ENCODE peak calls at places on chromosomes 2 and 18, in seven cellular contexts. One of them, this sample, is unnamed.
A peak's percentile ranks its signal among the peaks of the same experiment; 100 is the strongest.

GRCh38 chr2:15577071-15577706 is 14.5 kb upstream of the DDX1 start:
- DNase-seq in right lobe of liver: peak; percentile 84
- DNase-seq in CD4-positive, CD25-positive, alpha-beta regulatory T cell: peak; percentile 73
- DNase-seq in H9: peak; percentile 89
- DNase-seq in A549: peak; percentile 66
- DNase-seq in mesenchymal stem cell: peak; percentile 81
- DNase-seq in osteoblast: peak; percentile 71
- DNase-seq in this sample: peak; percentile 91

GRCh38 chr2:149134335-149134923 is 95.9 kb downstream of the LYPD6B start:
- DNase-seq in mesenchymal stem cell: no peak
- DNase-seq in CD4-positive, CD25-positive, alpha-beta regulatory T cell: no peak
- DNase-seq in A549: no peak
- DNase-seq in H9: no peak
- DNase-seq in right lobe of liver: no peak
- DNase-seq in osteoblast: no peak
- DNase-seq in this sample: no peak

GRCh38 chr2:17355608-17356329 is 162.5 kb downstream of the RAD51AP2 start:
- DNase-seq in osteoblast: no peak
- DNase-seq in mesenchymal stem cell: no peak
- DNase-seq in A549: peak; percentile 50
- DNase-seq in H9: no peak
- DNase-seq in right lobe of liver: no peak
- DNase-seq in CD4-positive, CD25-positive, alpha-beta regulatory T cell: no peak
- DNase-seq in this sample: no peak

GRCh38 chr2:101987832-101988231 is 3.9 kb upstream of the IL1R2 start:
- DNase-seq in osteoblast: peak; percentile 17
- DNase-seq in mesenchymal stem cell: no peak
- DNase-seq in CD4-positive, CD25-positive, alpha-beta regulatory T cell: no peak
- DNase-seq in A549: no peak
- DNase-seq in H9: no peak
- DNase-seq in right lobe of liver: no peak
- DNase-seq in this sample: no peak

GRCh38 chr2:238441262-238442114 is 14.8 kb downstream of the ASB1 start:
- DNase-seq in mesenchymal stem cell: peak; percentile 28
- DNase-seq in CD4-positive, CD25-positive, alpha-beta regulatory T cell: no peak
- DNase-seq in right lobe of liver: no peak
- DNase-seq in H9: no peak
- DNase-seq in osteoblast: no peak
- DNase-seq in A549: no peak
- DNase-seq in this sample: no peak

GRCh38 chr2:231200805-231201474 is 2.5 kb downstream of the ARMC9 start:
- DNase-seq in H9: no peak
- DNase-seq in A549: no peak
- DNase-seq in osteoblast: peak; percentile 66
- DNase-seq in mesenchymal stem cell: peak; percentile 81
- DNase-seq in right lobe of liver: no peak
- DNase-seq in CD4-positive, CD25-positive, alpha-beta regulatory T cell: no peak
- DNase-seq in this sample: no peak

GRCh38 chr18:22831441-22831904 is 101.7 kb upstream of the RBBP8 start:
- DNase-seq in H9: no peak
- DNase-seq in right lobe of liver: no peak
- DNase-seq in A549: no peak
- DNase-seq in osteoblast: no peak
- DNase-seq in mesenchymal stem cell: peak; percentile 71
- DNase-seq in CD4-positive, CD25-positive, alpha-beta regulatory T cell: no peak
- DNase-seq in this sample: no peak

GRCh38 chr2:189585357-189585756 is 4.8 kb upstream of the SLC40A1 start:
- DNase-seq in mesenchymal stem cell: no peak
- DNase-seq in right lobe of liver: no peak
- DNase-seq in osteoblast: no peak
- DNase-seq in H9: no peak
- DNase-seq in CD4-positive, CD25-positive, alpha-beta regulatory T cell: no peak
- DNase-seq in A549: no peak
- DNase-seq in this sample: no peak

GRCh38 chr18:50009772-50010171 is 185.2 kb downstream of the MYO5B start:
- DNase-seq in mesenchymal stem cell: peak; percentile 30
- DNase-seq in osteoblast: no peak
- DNase-seq in CD4-positive, CD25-positive, alpha-beta regulatory T cell: peak; percentile 6
- DNase-seq in A549: peak; percentile 21
- DNase-seq in H9: peak; percentile 67
- DNase-seq in right lobe of liver: peak; percentile 52
- DNase-seq in this sample: peak; percentile 74

GRCh38 chr2:148680462-148680861 is 35.9 kb downstream of the EPC2 start:
- DNase-seq in right lobe of liver: no peak
- DNase-seq in H9: no peak
- DNase-seq in mesenchymal stem cell: peak; percentile 70
- DNase-seq in A549: no peak
- DNase-seq in CD4-positive, CD25-positive, alpha-beta regulatory T cell: no peak
- DNase-seq in osteoblast: no peak
- DNase-seq in this sample: no peak

GRCh38 chr2:174902491-174903242 is 102.5 kb downstream of the CHN1 start:
- DNase-seq in A549: no peak
- DNase-seq in CD4-positive, CD25-positive, alpha-beta regulatory T cell: no peak
- DNase-seq in osteoblast: no peak
- DNase-seq in mesenchymal stem cell: no peak
- DNase-seq in right lobe of liver: no peak
- DNase-seq in H9: no peak
- DNase-seq in this sample: no peak
- H3K27ac ChIP-seq in A549: no peak overlapping the region
- H3K27ac ChIP-seq in CD4-positive, CD25-positive, alpha-beta regulatory T cell: peak overlapping the region; percentile 69
- H3K27ac ChIP-seq in osteoblast: no peak overlapping the region
- H3K27ac ChIP-seq in mesenchymal stem cell: no peak overlapping the region
- H3K27ac ChIP-seq in right lobe of liver: no peak overlapping the region
- H3K27ac ChIP-seq in H9: no peak overlapping the region
- H3K27ac ChIP-seq in this sample: no peak overlapping the region

DNA sequence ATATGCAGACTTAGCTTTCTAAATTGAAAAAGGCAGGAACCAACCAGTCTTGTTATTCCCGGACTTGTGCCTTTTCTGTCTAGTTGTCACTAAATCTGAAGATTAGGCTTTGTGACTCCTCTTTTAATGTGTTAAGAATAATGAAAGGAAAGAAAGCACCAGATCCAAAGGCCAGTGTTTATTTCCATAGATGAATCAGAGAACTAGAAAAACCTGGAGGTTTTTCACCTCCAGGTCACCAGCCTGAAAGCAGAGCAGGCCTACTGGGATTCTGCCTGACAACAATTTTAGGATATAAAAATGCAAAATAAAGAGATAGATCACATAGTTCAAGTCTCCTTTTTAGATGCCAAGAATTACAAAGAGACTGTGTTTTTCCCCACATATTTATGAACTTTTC is 160.4 kb downstream of the GULP1 start:
- DNase-seq in H9: no peak
- DNase-seq in CD4-positive, CD25-positive, alpha-beta regulatory T cell: no peak
- DNase-seq in right lobe of liver: no peak
- DNase-seq in osteoblast: no peak
- DNase-seq in mesenchymal stem cell: no peak
- DNase-seq in A549: no peak
- DNase-seq in this sample: no peak
- H3K27ac ChIP-seq in H9: no peak overlapping the region
- H3K27ac ChIP-seq in CD4-positive, CD25-positive, alpha-beta regulatory T cell: no peak overlapping the region
- H3K27ac ChIP-seq in right lobe of liver: no peak overlapping the region
- H3K27ac ChIP-seq in osteoblast: no peak overlapping the region
- H3K27ac ChIP-seq in mesenchymal stem cell: no peak overlapping the region
- H3K27ac ChIP-seq in A549: no peak overlapping the region
- H3K27ac ChIP-seq in this sample: no peak overlapping the region

GRCh38 chr2:199485732-199486335 is 28.1 kb upstream of the SATB2 start:
- DNase-seq in CD4-positive, CD25-positive, alpha-beta regulatory T cell: no peak
- DNase-seq in A549: peak; percentile 51
- DNase-seq in H9: peak; percentile 79
- DNase-seq in right lobe of liver: peak; percentile 67
- DNase-seq in osteoblast: peak; percentile 82
- DNase-seq in mesenchymal stem cell: peak; percentile 51
- DNase-seq in this sample: peak; percentile 73
- H3K27ac ChIP-seq in CD4-positive, CD25-positive, alpha-beta regulatory T cell: no peak overlapping the region
- H3K27ac ChIP-seq in A549: no peak overlapping the region
- H3K27ac ChIP-seq in H9: no peak overlapping the region
- H3K27ac ChIP-seq in right lobe of liver: no peak overlapping the region
- H3K27ac ChIP-seq in osteoblast: no peak overlapping the region
- H3K27ac ChIP-seq in mesenchymal stem cell: no peak overlapping the region
- H3K27ac ChIP-seq in this sample: no peak overlapping the region

GRCh38 chr2:27255187-27255586 is 7.7 kb downstream of the SLC30A3 start:
- DNase-seq in A549: no peak
- DNase-seq in mesenchymal stem cell: no peak
- DNase-seq in osteoblast: peak; percentile 88
- DNase-seq in H9: no peak
- DNase-seq in CD4-positive, CD25-positive, alpha-beta regulatory T cell: no peak
- DNase-seq in right lobe of liver: no peak
- DNase-seq in this sample: no peak
- H3K27ac ChIP-seq in A549: no peak overlapping the region
- H3K27ac ChIP-seq in mesenchymal stem cell: no peak overlapping the region
- H3K27ac ChIP-seq in osteoblast: peak overlapping the region; percentile 69
- H3K27ac ChIP-seq in H9: no peak overlapping the region
- H3K27ac ChIP-seq in CD4-positive, CD25-positive, alpha-beta regulatory T cell: no peak overlapping the region
- H3K27ac ChIP-seq in right lobe of liver: no peak overlapping the region
- H3K27ac ChIP-seq in this sample: no peak overlapping the region

DNA sequence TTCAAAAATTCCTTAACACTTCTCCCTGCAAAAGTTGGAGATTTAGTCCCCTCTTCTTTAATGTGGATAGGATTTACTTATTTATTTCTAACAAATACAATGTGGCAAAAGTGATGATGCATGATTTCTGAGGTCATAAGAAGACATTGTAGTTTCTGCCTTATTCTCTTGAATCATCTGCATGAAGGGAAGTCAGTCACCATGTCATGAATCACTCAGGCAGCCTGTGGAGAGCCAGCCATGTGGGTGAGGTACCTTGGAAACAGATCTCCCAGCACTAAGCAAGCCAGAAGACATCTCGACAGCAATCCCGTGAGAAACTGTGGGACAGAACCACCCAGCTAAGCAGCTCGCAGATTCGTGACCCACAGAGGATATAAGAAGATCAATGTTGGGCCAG is 2.7 kb upstream of the ZC3H8 start:
- DNase-seq in mesenchymal stem cell: no peak
- DNase-seq in osteoblast: peak; percentile 51
- DNase-seq in CD4-positive, CD25-positive, alpha-beta regulatory T cell: no peak
- DNase-seq in H9: no peak
- DNase-seq in right lobe of liver: no peak
- DNase-seq in A549: no peak
- DNase-seq in this sample: no peak
- H3K27ac ChIP-seq in mesenchymal stem cell: no peak overlapping the region
- H3K27ac ChIP-seq in osteoblast: no peak overlapping the region
- H3K27ac ChIP-seq in CD4-positive, CD25-positive, alpha-beta regulatory T cell: no peak overlapping the region
- H3K27ac ChIP-seq in H9: no peak overlapping the region
- H3K27ac ChIP-seq in right lobe of liver: no peak overlapping the region
- H3K27ac ChIP-seq in A549: no peak overlapping the region
- H3K27ac ChIP-seq in this sample: no peak overlapping the region

DNA sequence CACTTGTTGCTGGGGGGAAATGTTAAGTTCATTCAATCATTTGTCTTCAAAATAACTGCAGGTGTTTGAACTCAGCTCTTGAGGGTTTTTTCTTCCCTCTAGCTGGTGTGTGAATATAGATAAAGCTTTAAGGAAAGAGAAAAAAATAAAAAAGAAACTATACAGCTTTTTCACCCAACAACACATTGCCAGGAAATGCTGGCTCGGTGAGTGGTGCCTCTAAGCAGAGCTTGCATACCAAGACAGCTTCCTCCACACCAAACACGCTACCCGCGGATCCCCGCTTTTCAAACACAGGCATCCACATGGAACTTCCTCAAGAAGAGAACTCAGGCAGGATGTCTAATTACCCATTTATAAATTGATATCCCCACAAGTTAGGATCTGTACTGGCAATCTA is 69.8 kb upstream of the TANK start:
- DNase-seq in osteoblast: no peak
- DNase-seq in mesenchymal stem cell: no peak
- DNase-seq in CD4-positive, CD25-positive, alpha-beta regulatory T cell: no peak
- DNase-seq in right lobe of liver: peak; percentile 33
- DNase-seq in H9: no peak
- DNase-seq in A549: no peak
- DNase-seq in this sample: no peak
- H3K27ac ChIP-seq in osteoblast: no peak overlapping the region
- H3K27ac ChIP-seq in mesenchymal stem cell: no peak overlapping the region
- H3K27ac ChIP-seq in CD4-positive, CD25-positive, alpha-beta regulatory T cell: no peak overlapping the region
- H3K27ac ChIP-seq in right lobe of liver: no peak overlapping the region
- H3K27ac ChIP-seq in H9: no peak overlapping the region
- H3K27ac ChIP-seq in A549: no peak overlapping the region
- H3K27ac ChIP-seq in this sample: no peak overlapping the region

GRCh38 chr2:109322111-109322510 is 193.1 kb downstream of the SH3RF3 start:
- DNase-seq in H9: no peak
- DNase-seq in CD4-positive, CD25-positive, alpha-beta regulatory T cell: no peak
- DNase-seq in mesenchymal stem cell: peak; percentile 99
- DNase-seq in A549: no peak
- DNase-seq in right lobe of liver: peak; percentile 50
- DNase-seq in osteoblast: peak; percentile 85
- DNase-seq in this sample: peak; percentile 63
- H3K27ac ChIP-seq in H9: no peak overlapping the region
- H3K27ac ChIP-seq in CD4-positive, CD25-positive, alpha-beta regulatory T cell: no peak overlapping the region
- H3K27ac ChIP-seq in mesenchymal stem cell: no peak overlapping the region
- H3K27ac ChIP-seq in A549: no peak overlapping the region
- H3K27ac ChIP-seq in right lobe of liver: peak overlapping the region; percentile 52
- H3K27ac ChIP-seq in osteoblast: peak overlapping the region; percentile 95
- H3K27ac ChIP-seq in this sample: no peak overlapping the region